ENCODE peak calls at places on chromosomes 7 and 10, in four cellular contexts. One of them, this sample, is unnamed.

GRCh38 chr10:119759832-119760231 is 34.0 kb downstream of the INPP5F start:
- DNase-seq in HepG2: no peak
- DNase-seq in H1: no peak
- DNase-seq in GM12878: no peak
- DNase-seq in this sample: no peak

GRCh38 chr7:1669954-1670893 is at the start of gene ELFN1:
- DNase-seq in HepG2: no peak
- DNase-seq in H1: peak; percentile 82
- DNase-seq in GM12878: no peak
- DNase-seq in this sample: peak; percentile 82

GRCh38 chr7:100888529-100888987 is 957 bp downstream of the UFSP1 start:
- DNase-seq in HepG2: no peak
- DNase-seq in H1: no peak
- DNase-seq in GM12878: no peak
- DNase-seq in this sample: no peak

GRCh38 chr10:133381041-133381440 is 2.0 kb downstream of the PAOX start:
- DNase-seq in HepG2: no peak
- DNase-seq in H1: no peak
- DNase-seq in GM12878: no peak
- DNase-seq in this sample: no peak

GRCh38 chr10:118966131-118967125 is 63.1 kb upstream of the NANOS1 start:
- DNase-seq in HepG2: no peak
- DNase-seq in H1: no peak
- DNase-seq in GM12878: no peak
- DNase-seq in this sample: no peak

GRCh38 chr7:4006687-4007086 is 675.4 kb upstream of the FOXK1 start:
- DNase-seq in HepG2: peak; percentile 91
- DNase-seq in H1: no peak
- DNase-seq in GM12878: no peak
- DNase-seq in this sample: no peak

GRCh38 chr7:29285451-29285807 is 90.9 kb downstream of the CHN2 start:
- DNase-seq in HepG2: peak; percentile 28
- DNase-seq in H1: peak; percentile 6
- DNase-seq in GM12878: peak; percentile 55
- DNase-seq in this sample: no peak

GRCh38 chr7:157335991-157336382 is 817 bp upstream of the DNAJB6 start:
- DNase-seq in HepG2: no peak
- DNase-seq in H1: no peak
- DNase-seq in GM12878: no peak
- DNase-seq in this sample: no peak

GRCh38 chr10:118013078-118013568 is 33.6 kb downstream of the RAB11FIP2 start:
- DNase-seq in HepG2: no peak
- DNase-seq in H1: no peak
- DNase-seq in GM12878: no peak
- DNase-seq in this sample: no peak

GRCh38 chr7:48868916-48869315 is 55.4 kb upstream of the CDC14C start:
- DNase-seq in HepG2: no peak
- DNase-seq in H1: no peak
- DNase-seq in GM12878: no peak
- DNase-seq in this sample: no peak

GRCh38 chr10:3783313-3783689 is 1.7 kb downstream of the KLF6 start:
- DNase-seq in HepG2: no peak
- DNase-seq in H1: peak; percentile 54
- DNase-seq in GM12878: peak; percentile 60
- DNase-seq in this sample: no peak

GRCh38 chr7:141511370-141512335 is 39.6 kb upstream of the AGK start:
- DNase-seq in HepG2: no peak
- DNase-seq in H1: peak; percentile 80
- DNase-seq in GM12878: no peak
- DNase-seq in this sample: no peak

GRCh38 chr10:132432176-132432540 is 35.2 kb downstream of the PWWP2B start:
- DNase-seq in HepG2: no peak
- DNase-seq in H1: no peak
- DNase-seq in GM12878: no peak
- DNase-seq in this sample: no peak

GRCh38 chr10:90805211-90805610 is 52.6 kb downstream of the HTR7 start:
- DNase-seq in HepG2: no peak
- DNase-seq in H1: no peak
- DNase-seq in GM12878: no peak
- DNase-seq in this sample: peak; percentile 50

GRCh38 chr10:71262027-71262426 is 49.7 kb downstream of the UNC5B start:
- DNase-seq in HepG2: no peak
- DNase-seq in H1: no peak
- DNase-seq in GM12878: no peak
- DNase-seq in this sample: no peak

GRCh38 chr10:75234017-75234682 is 1.6 kb downstream of the COMTD1 start:
- DNase-seq in HepG2: peak; percentile 44
- DNase-seq in H1: peak; percentile 99
- DNase-seq in GM12878: peak; percentile 78
- DNase-seq in this sample: peak; percentile 88

GRCh38 chr10:75238182-75239180 is 2.7 kb upstream of the COMTD1 start:
- DNase-seq in HepG2: no peak
- DNase-seq in H1: no peak
- DNase-seq in GM12878: no peak
- DNase-seq in this sample: no peak

GRCh38 chr10:75235375-75236177 is at the start of gene COMTD1:
- DNase-seq in HepG2: peak; percentile 87
- DNase-seq in H1: peak; percentile 98
- DNase-seq in GM12878: peak; percentile 47
- DNase-seq in this sample: peak; percentile 81

GRCh38 chr10:75234683-75235374 is 928 bp downstream of the COMTD1 start:
- DNase-seq in HepG2: no peak
- DNase-seq in H1: peak; percentile 82
- DNase-seq in GM12878: no peak
- DNase-seq in this sample: no peak

GRCh38 chr10:75236178-75236825 is 545 bp upstream of the COMTD1 start:
- DNase-seq in HepG2: no peak
- DNase-seq in H1: no peak
- DNase-seq in GM12878: no peak
- DNase-seq in this sample: no peak
- H3K9ac ChIP-seq in HepG2: peak overlapping the region; percentile 18
- H3K9ac ChIP-seq in H1: no peak overlapping the region
- H3K9ac ChIP-seq in GM12878: peak overlapping the region; percentile 38
- H3K9ac ChIP-seq in this sample: peak overlapping the region; percentile 36

GRCh38 chr10:103990170-103990930 is 23.4 kb downstream of the SLK start:
- DNase-seq in HepG2: no peak
- DNase-seq in H1: no peak
- DNase-seq in GM12878: no peak
- DNase-seq in this sample: no peak
- TF ChIP-seq SUZ12 in HepG2: no peak
- TF ChIP-seq SUZ12 in H1: no peak
- TF ChIP-seq SUZ12 in GM12878: no peak
- TF ChIP-seq SUZ12 in this sample: no peak

GRCh38 chr10:48340734-48341133 is 34.3 kb downstream of the MAPK8 start:
- DNase-seq in HepG2: no peak
- DNase-seq in H1: no peak
- DNase-seq in GM12878: no peak
- DNase-seq in this sample: no peak

GRCh38 chr10:48343106-48343505 is 36.6 kb downstream of the MAPK8 start:
- DNase-seq in HepG2: no peak
- DNase-seq in H1: no peak
- DNase-seq in GM12878: no peak
- DNase-seq in this sample: no peak

GRCh38 chr10:48343871-48344598 is 37.6 kb downstream of the MAPK8 start:
- DNase-seq in HepG2: no peak
- DNase-seq in H1: no peak
- DNase-seq in GM12878: no peak
- DNase-seq in this sample: no peak
- TF ChIP-seq ZNF274 in HepG2: no peak
- TF ChIP-seq ZNF274 in H1: no peak
- TF ChIP-seq ZNF274 in GM12878: no peak
- TF ChIP-seq ZNF274 in this sample: no peak

DNA sequence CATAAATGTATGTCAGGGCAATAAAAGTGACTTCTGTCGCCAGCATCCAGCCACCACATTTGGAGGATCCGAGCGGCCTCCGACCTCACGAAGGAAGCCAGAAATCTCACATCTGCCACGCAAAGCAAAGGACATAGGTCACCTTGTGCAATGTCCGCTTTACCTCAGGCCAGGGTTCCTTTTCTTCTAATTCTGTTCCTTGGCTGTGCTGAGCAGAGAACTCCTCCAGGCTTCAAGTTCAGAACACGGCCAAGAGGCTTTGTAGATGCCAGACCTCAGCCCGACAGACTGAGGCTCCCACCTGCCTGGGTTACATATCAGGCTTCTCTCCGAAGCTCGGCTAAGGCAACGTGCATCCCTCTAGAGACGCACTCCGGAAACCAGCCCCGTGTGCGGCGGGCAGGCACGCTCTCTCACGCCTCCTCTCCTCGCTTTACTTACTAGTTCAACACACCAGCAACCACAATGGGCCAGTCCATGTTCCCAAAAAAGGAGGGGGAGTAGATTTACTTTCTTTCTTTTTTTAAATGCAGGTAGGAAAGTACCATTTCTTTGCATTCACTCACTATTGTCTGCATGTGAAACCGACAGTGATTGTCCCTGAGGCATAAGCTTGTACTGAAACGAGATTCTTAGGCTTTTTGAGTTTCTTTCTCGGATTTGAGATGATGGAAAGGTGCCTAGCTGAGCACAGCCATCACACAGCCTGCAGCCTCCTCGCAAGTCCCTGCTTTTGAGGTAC is 122.4 kb upstream of the AFAP1L2 start:
- DNase-seq in HepG2: peak; percentile 88
- DNase-seq in H1: peak; percentile 77
- DNase-seq in GM12878: peak; percentile 95
- DNase-seq in this sample: peak; percentile 87
- H3K9ac ChIP-seq in HepG2: peak overlapping the region; percentile 88
- H3K9ac ChIP-seq in H1: peak overlapping the region; percentile 58
- H3K9ac ChIP-seq in GM12878: peak overlapping the region; percentile 61
- H3K9ac ChIP-seq in this sample: peak overlapping the region; percentile 76

GRCh38 chr7:13031481-13031880 is 344.0 kb downstream of the ARL4A start:
- DNase-seq in HepG2: peak; percentile 44
- DNase-seq in H1: no peak
- DNase-seq in GM12878: no peak
- DNase-seq in this sample: no peak
- TF ChIP-seq SUZ12 in HepG2: no peak
- TF ChIP-seq SUZ12 in H1: no peak
- TF ChIP-seq SUZ12 in GM12878: no peak
- TF ChIP-seq SUZ12 in this sample: no peak

GRCh38 chr10:128071417-128071782 is 54.8 kb downstream of the MKI67 start:
- DNase-seq in HepG2: no peak
- DNase-seq in H1: no peak
- DNase-seq in GM12878: no peak
- DNase-seq in this sample: no peak
- TF ChIP-seq ZNF274 in HepG2: no peak
- TF ChIP-seq ZNF274 in H1: no peak
- TF ChIP-seq ZNF274 in GM12878: no peak
- TF ChIP-seq ZNF274 in this sample: no peak